ENCODE peak calls at places on chromosomes 2 and 18, in eight cellular contexts. B is CD4-positive, CD25-positive, alpha-beta regulatory T cell; F is foreskin fibroblast; X is AG04450; K is BJ; S is A549; D is CD8-positive, alpha-beta T cell; Z is gastrocnemius medialis. O is an unnamed sample.

GRCh38 chr18:22026889-22027288 is 142.5 kb upstream of the GATA6 start:
- DNase-seq in B (no peak), F (no peak), X (no peak), K (no peak), S (no peak), D (no peak), Z (no peak), O (no peak)

GRCh38 chr2:217834744-217835513 is 167.9 kb downstream of the TNS1 start:
- DNase-seq in B (no peak), F (no peak), X (no peak), K (no peak), S (no peak), D (no peak), Z (peak), O (no peak)

GRCh38 chr2:73175663-73176204 is 26.6 kb upstream of the NOTO start:
- DNase-seq in B (peak), F (peak), X (no peak), K (no peak), S (no peak), D (peak), Z (peak), O (no peak)

GRCh38 chr2:38432827-38433606 is 55.9 kb upstream of the ATL2 start:
- DNase-seq in B (no peak), F (peak), X (no peak), K (no peak), S (no peak), D (no peak), Z (peak), O (no peak)

GRCh38 chr2:21643180-21643579 is 519.4 kb downstream of the TDRD15 start:
- DNase-seq in B (no peak), F (no peak), X (peak), K (no peak), S (peak), D (no peak), Z (no peak), O (peak)

GRCh38 chr2:216775043-216775453 is 79.7 kb upstream of the IGFBP5 start:
- DNase-seq in B (no peak), F (peak), X (peak), K (peak), S (peak), D (no peak), Z (peak), O (peak)

GRCh38 chr18:35376742-35377695 is at the start of gene ZNF396:
- DNase-seq in B (peak), F (peak), X (no peak), K (no peak), S (peak), D (peak), Z (peak), O (peak)

GRCh38 chr2:133377599-133377998 is 190.7 kb downstream of the NCKAP5 start:
- DNase-seq in B (no peak), F (no peak), X (no peak), K (no peak), S (no peak), D (no peak), Z (no peak), O (no peak)

GRCh38 chr2:134570676-134571075 is 148.1 kb downstream of the TMEM163 start:
- DNase-seq in B (no peak), F (no peak), X (no peak), K (no peak), S (no peak), D (no peak), Z (no peak), O (no peak)

DNA sequence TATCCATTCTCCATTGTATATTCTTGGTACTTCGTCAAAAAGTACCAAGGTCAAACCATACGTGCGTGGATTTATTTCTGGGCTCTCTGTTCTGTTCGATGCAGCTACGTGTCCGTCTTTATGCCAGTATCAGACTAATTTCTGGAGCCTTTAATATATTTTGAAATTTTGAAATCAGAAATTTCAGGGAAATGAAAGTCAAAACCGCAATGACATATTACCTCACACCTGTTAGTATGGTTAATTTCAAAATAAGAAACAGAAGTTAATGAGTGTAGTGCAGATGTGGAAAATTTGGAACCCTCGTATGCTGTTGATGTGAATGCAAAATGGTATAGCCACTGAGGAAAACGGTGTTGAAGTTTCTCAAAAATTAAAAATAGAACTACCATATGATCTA is 156.1 kb upstream of the TRIB2 start:
- DNase-seq in B (no peak), F (no peak), X (no peak), K (no peak), S (no peak), D (no peak), Z (no peak), O (no peak)
- H3K4me3 ChIP-seq in B (no peak), F (no peak), X (no peak), K (no peak), S (no peak), D (no peak), Z (no peak), O (no peak)

GRCh38 chr2:54572636-54573531 is 116.8 kb downstream of the SPTBN1 start:
- DNase-seq in B (peak), F (peak), X (no peak), K (no peak), S (peak), D (peak), Z (no peak), O (no peak)
- H3K4me3 ChIP-seq in B (peak), F (no peak), X (peak), K (no peak), S (peak), D (peak), Z (no peak), O (no peak)

GRCh38 chr2:128608911-128609880 is 290.5 kb upstream of the HS6ST1 start:
- DNase-seq in B (no peak), F (no peak), X (no peak), K (no peak), S (no peak), D (no peak), Z (no peak), O (no peak)

GRCh38 chr2:128605931-128606330 is 287.3 kb upstream of the HS6ST1 start:
- DNase-seq in B (no peak), F (no peak), X (no peak), K (no peak), S (no peak), D (no peak), Z (no peak), O (no peak)

GRCh38 chr2:128606837-128607236 is 288.2 kb upstream of the HS6ST1 start:
- DNase-seq in B (no peak), F (no peak), X (no peak), K (no peak), S (no peak), D (no peak), Z (no peak), O (no peak)

GRCh38 chr2:128607981-128608506 is 289.4 kb upstream of the HS6ST1 start:
- DNase-seq in B (no peak), F (no peak), X (no peak), K (no peak), S (no peak), D (no peak), Z (no peak), O (no peak)

GRCh38 chr2:128607440-128607839 is 288.8 kb upstream of the HS6ST1 start:
- DNase-seq in B (no peak), F (no peak), X (no peak), K (no peak), S (no peak), D (no peak), Z (no peak), O (no peak)
- H3K4me3 ChIP-seq in B (no peak), F (no peak), X (no peak), K (no peak), S (no peak), D (no peak), Z (no peak), O (no peak)

DNA sequence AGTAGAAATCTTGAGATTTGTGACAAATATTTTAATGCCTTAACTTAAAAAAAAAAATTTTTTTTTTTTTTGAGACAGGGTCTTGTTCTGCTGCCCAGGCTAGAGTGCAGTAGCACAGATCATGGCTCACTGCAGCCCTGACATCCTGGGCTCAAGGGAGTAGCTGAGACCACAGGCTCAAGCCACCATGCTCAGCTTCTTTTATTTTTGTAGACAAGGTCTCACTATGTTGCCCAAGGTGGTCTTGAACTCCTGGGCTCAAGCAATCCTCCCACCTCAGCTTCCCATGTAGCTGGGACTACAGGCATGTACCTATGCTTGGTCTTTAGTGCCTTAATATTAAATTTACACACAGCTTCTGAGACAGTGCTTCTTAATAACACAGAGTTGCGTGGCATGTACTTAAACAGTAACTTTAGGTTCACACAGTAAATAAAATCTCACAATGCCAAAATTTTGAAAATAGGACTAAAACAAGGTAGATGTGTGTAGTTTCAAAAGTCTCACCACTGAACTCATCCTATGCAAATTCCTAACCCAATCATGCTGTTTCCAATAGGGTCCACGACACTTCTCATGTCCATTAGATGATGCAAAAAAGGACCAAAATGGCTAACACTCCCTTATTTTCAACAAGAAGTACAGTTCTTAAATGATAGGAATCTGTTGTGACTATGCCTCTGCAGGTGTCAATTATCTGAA is 4.1 kb downstream of the HSPD1 start:
- DNase-seq in B (no peak), F (no peak), X (no peak), K (no peak), S (no peak), D (no peak), Z (no peak), O (no peak)
- H3K4me3 ChIP-seq in B (peak), F (no peak), X (no peak), K (no peak), S (peak), D (no peak), Z (no peak), O (no peak)

GRCh38 chr2:233419626-233420431 is 65.5 kb downstream of the DGKD start:
- DNase-seq in B (peak), F (peak), X (no peak), K (no peak), S (peak), D (peak), Z (peak), O (no peak)
- H3K4me3 ChIP-seq in B (peak), F (no peak), X (no peak), K (no peak), S (peak), D (peak), Z (peak), O (no peak)

DNA sequence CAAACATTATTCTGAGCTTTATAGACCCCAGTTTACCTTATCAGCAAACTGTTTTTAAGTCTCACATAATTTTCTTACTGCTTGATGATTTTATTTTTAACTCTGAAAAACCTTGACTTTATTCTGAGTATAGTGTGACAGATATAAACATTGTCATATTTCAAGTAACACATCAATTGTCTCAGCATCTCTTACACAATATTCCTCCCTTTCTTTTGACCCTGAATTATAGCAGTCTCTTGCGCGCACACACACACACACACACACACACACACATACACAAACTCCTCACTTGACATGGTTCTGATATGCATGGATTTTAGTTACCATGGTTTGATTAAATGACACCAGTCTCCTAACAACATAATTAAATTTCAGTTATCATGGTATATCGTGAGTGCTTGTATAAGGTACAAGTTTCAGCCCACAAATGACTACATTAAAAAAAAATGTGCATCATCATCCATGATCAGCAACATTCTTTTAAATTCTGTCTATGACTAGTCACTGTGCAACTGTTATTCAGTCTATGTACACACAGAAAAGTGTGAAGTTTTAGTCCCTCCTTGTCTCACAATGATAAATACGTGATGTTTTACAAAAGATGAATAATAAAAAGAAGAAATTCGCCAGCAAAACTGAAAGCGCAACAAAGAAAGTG is 39.5 kb upstream of the TACR1 start:
- DNase-seq in B (no peak), F (peak), X (peak), K (peak), S (peak), D (no peak), Z (no peak), O (no peak)
- H3K4me3 ChIP-seq in B (no peak), F (no peak), X (peak), K (no peak), S (peak), D (no peak), Z (no peak), O (no peak)

DNA sequence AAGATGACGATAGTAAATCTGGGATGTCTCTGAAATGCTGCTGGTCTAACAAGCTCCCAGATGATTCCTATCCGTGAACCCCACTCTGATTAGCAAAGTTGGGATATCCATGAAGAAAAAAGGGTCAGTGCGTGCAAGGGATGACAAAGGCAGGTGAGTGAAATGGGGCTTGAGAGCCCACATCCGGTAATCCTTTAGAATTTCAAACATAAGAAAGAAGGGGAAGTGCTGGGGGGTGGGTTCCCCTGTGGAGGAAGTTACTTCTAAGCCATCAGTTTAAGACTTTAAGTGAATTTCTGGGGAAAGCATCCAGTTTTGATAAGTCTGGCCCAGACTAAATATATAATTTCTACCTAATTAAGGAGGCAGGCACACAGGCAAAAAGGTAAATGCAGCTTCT is 209.5 kb downstream of the DPP10 start:
- DNase-seq in B (no peak), F (no peak), X (no peak), K (no peak), S (no peak), D (no peak), Z (no peak), O (no peak)
- H3K4me3 ChIP-seq in B (no peak), F (no peak), X (no peak), K (no peak), S (no peak), D (no peak), Z (no peak), O (no peak)

O was measured in kidney epithelial cell.